ENCODE peak calls at places on chromosomes 1 and 21, in eight cellular contexts. Z, R, N, U, J, A, K and Q are unnamed samples.

GRCh38 chr1:215704089-215704860 is 137.2 kb downstream of the KCTD3 start:
- DNase-seq in Z (no peak), R (no peak), N (no peak), U (peak; percentile 16), J (no peak), A (peak; percentile 38), K (peak; percentile 66), Q (no peak)

GRCh38 chr1:51328279-51328678 is 2.1 kb downstream of the TTC39A start:
- DNase-seq in Z (no peak), R (no peak), N (no peak), U (no peak), J (no peak), A (peak; percentile 45), K (peak; percentile 73), Q (no peak)

GRCh38 chr1:42035830-42036604 is 117.2 kb upstream of the GUCA2B start:
- DNase-seq in Z (peak; percentile 95), R (peak; percentile 98), N (peak; percentile 96), U (peak; percentile 97), J (peak; percentile 92), A (peak; percentile 92), K (peak; percentile 85), Q (peak; percentile 91)

GRCh38 chr21:31781737-31782136 is 49.8 kb upstream of the SCAF4 start:
- DNase-seq in Z (peak; percentile 19), R (peak; percentile 33), N (no peak), U (peak; percentile 50), J (no peak), A (peak; percentile 41), K (peak; percentile 53), Q (peak; percentile 24)

GRCh38 chr1:161781995-161782394 is 15.9 kb downstream of the ATF6 start:
- DNase-seq in Z (no peak), R (no peak), N (no peak), U (peak; percentile 62), J (no peak), A (peak; percentile 50), K (peak; percentile 52), Q (no peak)

GRCh38 chr1:63662846-63663245 is 69.6 kb downstream of the PGM1 start:
- DNase-seq in Z (no peak), R (no peak), N (no peak), U (peak; percentile 14), J (no peak), A (peak; percentile 84), K (peak; percentile 64), Q (peak; percentile 59)

GRCh38 chr1:28329395-28330153 is 734 bp downstream of the MED18 start:
- DNase-seq in Z (no peak), R (no peak), N (peak; percentile 9), U (no peak), J (no peak), A (peak; percentile 49), K (peak; percentile 21), Q (no peak)

GRCh38 chr1:17207966-17208418 is 3.1 kb downstream of the PADI1 start:
- DNase-seq in Z (no peak), R (no peak), N (no peak), U (peak; percentile 73), J (no peak), A (peak; percentile 90), K (peak; percentile 76), Q (peak; percentile 83)

GRCh38 chr1:110390692-110391232 is at the start of gene SLC16A4:
- DNase-seq in Z (no peak), R (no peak), N (no peak), U (peak; percentile 70), J (no peak), A (peak; percentile 86), K (peak; percentile 81), Q (no peak)

GRCh38 chr1:214423045-214423444 is 128.4 kb downstream of the PTPN14 start:
- DNase-seq in Z (no peak), R (no peak), N (no peak), U (no peak), J (no peak), A (no peak), K (no peak), Q (no peak)

GRCh38 chr1:36387141-36387949 is 1.6 kb upstream of the STK40 start:
- DNase-seq in Z (no peak), R (no peak), N (no peak), U (peak; percentile 66), J (no peak), A (peak; percentile 77), K (peak; percentile 76), Q (no peak)

GRCh38 chr1:41784516-41785279 is 134.0 kb downstream of the HIVEP3 start:
- DNase-seq in Z (peak; percentile 30), R (no peak), N (no peak), U (no peak), J (no peak), A (no peak), K (no peak), Q (no peak)

GRCh38 chr1:243440406-243440805 is 184.6 kb downstream of the SDCCAG8 start:
- DNase-seq in Z (no peak), R (no peak), N (no peak), U (no peak), J (no peak), A (no peak), K (no peak), Q (no peak)

GRCh38 chr1:153945131-153945794 is 1.3 kb downstream of the DENND4B start:
- DNase-seq in Z (no peak), R (peak; percentile 69), N (peak; percentile 60), U (no peak), J (no peak), A (peak; percentile 22), K (peak; percentile 46), Q (no peak)

GRCh38 chr1:117017648-117018047 is 16.1 kb downstream of the CD101 start:
- DNase-seq in Z (no peak), R (peak; percentile 46), N (no peak), U (no peak), J (no peak), A (no peak), K (no peak), Q (no peak)

GRCh38 chr1:183942933-183943693 is 94.4 kb downstream of the COLGALT2 start:
- DNase-seq in Z (no peak), R (no peak), N (no peak), U (peak; percentile 86), J (no peak), A (peak; percentile 67), K (peak; percentile 98), Q (peak; percentile 85)

GRCh38 chr1:28370220-28371010 is 875 bp downstream of the PHACTR4 start:
- DNase-seq in Z (peak; percentile 14), R (no peak), N (peak; percentile 6), U (peak; percentile 71), J (no peak), A (peak; percentile 53), K (peak; percentile 48), Q (peak; percentile 31)